ENCODE peak calls at places on chromosomes 3 and 15, in nine cellular contexts. J is HFF-Myc, L is endothelial cell of umbilical vein, V is fibroblast of pulmonary artery, G is activated B cell treated with CpG ODN at 0.5 μM for 24 hours, B is GM23338, P is heart right ventricle, D is right atrium auricular region, K is Panc1. M is an unnamed sample.

GRCh38 chr15:37888356-37888755 is 46.1 kb upstream of the TMCO5A start:
- DNase-seq in V (no peak), P (no peak), D (no peak), K (no peak), J (no peak), G (no peak), L (no peak), B (no peak), M (no peak)

GRCh38 chr3:155497930-155498647 is 204.6 kb upstream of the STRIT1 start:
- DNase-seq in K (peak), P (no peak), V (peak), G (no peak), B (no peak), D (no peak), L (no peak), J (peak), M (no peak)

GRCh38 chr3:123611077-123611476 is 26.2 kb upstream of the HACD2 start:
- DNase-seq in G (no peak), V (no peak), J (no peak), D (no peak), P (no peak), L (peak), K (no peak), B (no peak), M (no peak)

GRCh38 chr3:128452120-128452519 is 14.6 kb downstream of the DNAJB8 start:
- DNase-seq in G (no peak), K (no peak), J (no peak), L (no peak), D (no peak), P (no peak), V (no peak), B (no peak), M (no peak)

GRCh38 chr15:70421197-70421482 is 323.4 kb upstream of the TLE3 start:
- DNase-seq in D (no peak), K (no peak), L (no peak), V (no peak), J (no peak), B (no peak), G (no peak), P (no peak), M (no peak)

GRCh38 chr3:139120336-139120971 is 75.8 kb upstream of the PRR23C start:
- DNase-seq in B (no peak), D (peak), K (no peak), L (no peak), V (peak), J (peak), G (no peak), P (no peak), M (no peak)

GRCh38 chr3:49327485-49327884 is 12.4 kb downstream of the USP4 start:
- DNase-seq in J (no peak), G (no peak), L (peak), B (peak), D (no peak), P (no peak), V (peak), K (no peak), M (no peak)

GRCh38 chr3:23723153-23723552 is 82.6 kb upstream of the UBE2E1 start:
- DNase-seq in K (no peak), J (no peak), L (no peak), G (no peak), D (no peak), B (no peak), P (no peak), V (no peak), M (no peak)

GRCh38 chr3:73510784-73511183 is 114.0 kb downstream of the PDZRN3 start:
- DNase-seq in D (no peak), J (no peak), G (no peak), K (no peak), P (no peak), L (no peak), B (no peak), V (no peak), M (no peak)

GRCh38 chr15:90749754-90750153 is 32.6 kb downstream of the BLM start:
- DNase-seq in V (no peak), B (peak), J (no peak), D (no peak), G (no peak), L (no peak), P (no peak), K (no peak), M (no peak)

GRCh38 chr3:193782280-193782654 is 189.3 kb downstream of the OPA1 start:
- DNase-seq in B (no peak), J (no peak), V (peak), K (no peak), L (no peak), D (no peak), P (no peak), G (no peak), M (peak)
- TF ChIP-seq CTCF in B (no peak), J (no peak), V (no peak), K (no peak), L (no peak), D (no peak), P (no peak), G (no peak), M (no peak)

DNA sequence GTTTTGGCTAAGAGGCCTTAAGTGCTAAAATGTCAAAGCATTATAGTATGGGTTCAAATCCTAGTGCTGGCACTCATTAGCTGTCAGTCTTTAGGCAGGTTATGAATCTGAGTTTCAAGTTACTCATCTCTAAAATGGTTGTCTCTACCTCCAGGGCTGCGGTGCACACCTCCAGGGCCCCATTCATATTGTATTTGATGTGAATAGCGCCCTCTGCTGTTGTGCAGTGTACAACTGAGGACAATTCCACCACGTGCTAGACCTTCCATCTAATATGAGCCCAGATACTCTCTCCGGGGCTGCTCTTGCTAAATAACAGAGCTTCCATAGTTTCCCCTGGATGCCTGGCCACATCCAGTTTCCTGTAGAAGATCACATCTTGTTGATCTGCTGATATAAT is 54.3 kb downstream of the OXNAD1 start:
- DNase-seq in B (peak), K (no peak), J (no peak), D (no peak), P (no peak), L (no peak), G (no peak), V (peak), M (no peak)
- TF ChIP-seq CTCF in B (peak), K (no peak), J (peak), D (peak), P (peak), L (peak), G (no peak), V (peak), M (peak)

DNA sequence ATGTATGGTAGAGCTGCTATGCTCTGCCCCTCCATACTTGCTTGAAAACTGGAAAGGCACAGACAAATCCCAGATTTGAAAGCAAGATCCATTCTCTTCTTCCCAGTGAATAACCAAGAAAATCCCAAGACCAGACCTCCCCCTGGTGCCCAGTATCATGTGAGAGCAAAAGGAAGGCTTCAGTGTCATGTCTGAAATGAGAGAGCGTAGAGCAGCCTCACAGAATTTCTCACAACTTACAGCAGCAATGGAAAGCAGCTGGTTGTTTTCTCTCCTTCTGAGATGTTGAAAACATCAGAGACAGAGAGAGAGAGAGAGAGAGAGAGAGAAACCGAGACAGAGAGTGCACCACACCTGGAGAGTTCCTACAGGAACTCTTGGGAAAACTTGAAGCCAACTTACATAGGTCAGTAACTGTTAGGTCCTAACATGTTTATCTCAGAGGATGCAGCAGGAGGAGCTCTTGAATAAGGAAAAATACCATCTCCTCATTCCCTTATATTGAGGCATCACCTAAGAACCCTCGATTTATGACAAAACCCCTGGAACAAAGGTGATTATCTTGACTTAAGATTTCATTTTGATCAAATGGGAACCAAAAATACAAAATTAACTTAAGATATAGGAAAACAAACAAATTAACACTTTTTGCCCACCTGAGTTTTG is 273.3 kb downstream of the NSUN3 start:
- DNase-seq in D (no peak), L (peak), P (no peak), J (no peak), B (peak), V (peak), G (no peak), K (peak), M (no peak)
- TF ChIP-seq CTCF in D (peak), L (peak), P (peak), J (no peak), B (peak), V (peak), G (no peak), K (peak), M (peak)

GRCh38 chr3:5567113-5567512 is 379.6 kb downstream of the EDEM1 start:
- DNase-seq in D (no peak), J (no peak), G (no peak), B (no peak), L (no peak), P (no peak), K (no peak), V (no peak), M (no peak)

GRCh38 chr3:5572168-5572567 is 384.7 kb downstream of the EDEM1 start:
- DNase-seq in V (no peak), G (no peak), D (no peak), L (no peak), P (no peak), B (no peak), J (no peak), K (no peak), M (no peak)

GRCh38 chr3:5569152-5569551 is 381.6 kb downstream of the EDEM1 start:
- DNase-seq in B (no peak), K (no peak), P (no peak), L (no peak), J (no peak), V (no peak), D (no peak), G (no peak), M (no peak)

GRCh38 chr3:5565026-5565425 is 377.5 kb downstream of the EDEM1 start:
- DNase-seq in L (peak), D (no peak), K (no peak), B (no peak), V (no peak), G (no peak), P (no peak), J (no peak), M (no peak)

GRCh38 chr3:5568451-5568850 is 380.9 kb downstream of the EDEM1 start:
- DNase-seq in P (no peak), B (peak), J (no peak), G (no peak), D (no peak), L (no peak), V (no peak), K (peak), M (no peak)
- TF ChIP-seq CTCF in P (no peak), B (no peak), J (no peak), G (no peak), D (no peak), L (no peak), V (no peak), K (peak), M (peak)

DNA sequence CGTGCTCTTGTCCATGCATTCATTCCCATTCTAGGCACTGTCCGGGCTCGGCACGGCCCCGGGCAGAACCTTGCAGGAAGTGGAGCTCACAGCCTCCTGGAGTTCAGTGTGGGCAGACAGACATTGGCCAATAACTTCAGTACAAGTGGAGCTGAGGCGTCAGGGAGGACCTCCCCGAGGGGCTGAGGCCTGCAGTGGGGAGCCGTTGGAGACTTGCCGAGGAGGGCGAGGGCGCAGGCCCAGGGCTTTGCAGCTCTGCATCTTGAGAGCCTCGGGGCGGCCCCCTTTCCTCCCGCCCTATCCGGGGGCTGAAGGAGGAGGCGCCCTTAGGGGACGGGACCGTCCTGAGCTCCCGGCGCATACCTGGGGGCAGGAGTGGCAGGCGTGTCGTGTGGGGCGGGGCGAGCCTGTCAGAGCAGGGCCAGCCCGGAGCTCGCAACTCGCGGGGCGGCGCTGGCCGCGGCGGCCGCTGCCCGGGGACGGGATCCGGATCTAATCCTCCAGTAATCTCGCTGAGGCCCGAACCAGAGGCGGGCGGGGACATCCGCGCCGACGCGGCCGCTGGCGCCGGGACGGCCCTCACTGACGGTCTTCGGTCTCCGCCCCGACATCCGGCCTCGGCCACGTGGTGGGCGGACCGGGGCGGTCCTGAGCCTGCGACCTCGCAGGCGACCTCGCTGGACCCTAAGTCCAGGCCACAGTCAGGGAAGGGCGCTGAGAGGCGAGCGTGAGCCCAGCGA is at the start of gene ACY1:
- DNase-seq in K (no peak), D (peak), B (peak), L (peak), G (peak), P (peak), V (peak), J (peak), M (peak)
- TF ChIP-seq CTCF in K (no peak), D (no peak), B (no peak), L (no peak), G (no peak), P (no peak), V (no peak), J (no peak), M (no peak)

M was measured in progenitor cell of endocrine pancreas.